ENCODE peak calls at places on chromosomes 1 and 21, in six cellular contexts. P, Y, F, Z, D and U are unnamed samples.

GRCh38 chr21:45923146-45923545 is 58.4 kb upstream of the COL6A1 start:
- DNase-seq in D (peak; percentile 16), F (peak; percentile 49), Y (peak; percentile 56), Z (no peak), P (peak; percentile 58), U (peak; percentile 75)

GRCh38 chr1:226943156-226943555 is 3.1 kb downstream of the COQ8A start:
- DNase-seq in P (no peak), D (no peak), Z (no peak), Y (no peak), F (no peak), U (peak; percentile 12)

GRCh38 chr1:203290261-203291089 is 14.8 kb upstream of the BTG2 start:
- DNase-seq in D (peak; percentile 53), F (peak; percentile 92), Z (no peak), Y (peak; percentile 91), P (no peak), U (peak; percentile 73)

GRCh38 chr1:149962039-149962647 is 25.5 kb upstream of the MTMR11 start:
- DNase-seq in F (peak; percentile 68), Y (peak; percentile 62), D (peak; percentile 67), Z (peak; percentile 34), P (peak; percentile 51), U (peak; percentile 82)

GRCh38 chr21:41472769-41473548 is 35.0 kb downstream of the TMPRSS2 start:
- DNase-seq in Z (no peak), P (no peak), F (no peak), D (no peak), Y (no peak), U (no peak)

GRCh38 chr1:197356723-197357533 is 88.9 kb downstream of the CRB1 start:
- DNase-seq in F (peak; percentile 21), Z (no peak), P (no peak), D (peak; percentile 32), Y (peak; percentile 63), U (peak; percentile 58)

GRCh38 chr1:54870869-54871268 is 16.1 kb downstream of the DHCR24 start:
- DNase-seq in F (no peak), Z (no peak), D (no peak), P (no peak), Y (no peak), U (no peak)

GRCh38 chr1:116682641-116683221 is 15.2 kb upstream of the IGSF3 start:
- DNase-seq in D (no peak), Z (no peak), Y (no peak), F (peak; percentile 61), P (no peak), U (no peak)

GRCh38 chr1:35369922-35370671 is 101.6 kb downstream of the ZMYM4 start:
- DNase-seq in Y (peak; percentile 73), P (no peak), F (peak; percentile 18), D (no peak), Z (no peak), U (peak; percentile 90)

GRCh38 chr1:210072129-210072528 is 134.1 kb downstream of the SYT14 start:
- DNase-seq in D (no peak), P (no peak), Z (no peak), Y (peak; percentile 49), F (no peak), U (no peak)

GRCh38 chr1:21696931-21697330 is 27.8 kb upstream of the RAP1GAP start:
- DNase-seq in P (no peak), Y (no peak), Z (no peak), D (no peak), F (no peak), U (peak; percentile 85)

GRCh38 chr1:202122639-202123335 is at the start of gene GPR37L1:
- DNase-seq in P (peak; percentile 64), F (peak; percentile 62), Z (no peak), D (peak; percentile 58), Y (peak; percentile 91), U (peak; percentile 50)

GRCh38 chr1:228867093-228867950 is 132.0 kb downstream of the RHOU start:
- DNase-seq in F (no peak), D (no peak), Y (peak; percentile 80), Z (no peak), P (no peak), U (peak; percentile 25)

GRCh38 chr1:194028002-194028401 is 841.6 kb upstream of the B3GALT2 start:
- DNase-seq in P (no peak), F (no peak), Y (no peak), D (no peak), Z (no peak), U (no peak)

GRCh38 chr1:16075337-16076002 is 2.0 kb upstream of the FAM131C start:
- DNase-seq in P (no peak), D (no peak), F (no peak), Y (no peak), Z (no peak), U (peak; percentile 85)

GRCh38 chr1:202158810-202159533 is 1.4 kb downstream of the PTPN7 start:
- DNase-seq in F (peak; percentile 80), D (no peak), Y (no peak), P (no peak), Z (no peak), U (no peak)

GRCh38 chr1:153361129-153362109 is 3.8 kb downstream of the S100A9 start:
- DNase-seq in Y (no peak), D (no peak), Z (no peak), P (no peak), F (no peak), U (no peak)

GRCh38 chr1:43711049-43711448 is 3.7 kb downstream of the ST3GAL3 start:
- DNase-seq in Z (no peak), P (no peak), F (no peak), Y (no peak), D (no peak), U (peak; percentile 96)

GRCh38 chr1:6317101-6317760 is 56.3 kb upstream of the GPR153 start:
- DNase-seq in F (peak; percentile 59), P (no peak), Y (no peak), D (no peak), Z (no peak), U (peak; percentile 38)
- TF ChIP-seq SMC3 in F (no peak), P (no peak), Y (no peak), D (no peak), Z (no peak), U (no peak)

GRCh38 chr1:53155945-53156344 is 13.5 kb upstream of the SLC1A7 start:
- DNase-seq in D (no peak), F (no peak), Z (no peak), P (no peak), Y (no peak), U (no peak)

GRCh38 chr1:53155534-53155933 is 13.1 kb upstream of the SLC1A7 start:
- DNase-seq in F (no peak), D (no peak), Z (no peak), Y (no peak), P (no peak), U (no peak)

GRCh38 chr1:53153752-53154151 is 11.3 kb upstream of the SLC1A7 start:
- DNase-seq in F (no peak), D (no peak), Y (no peak), P (no peak), Z (no peak), U (no peak)

GRCh38 chr1:53156783-53157182 is 14.3 kb upstream of the SLC1A7 start:
- DNase-seq in Z (no peak), D (no peak), F (no peak), P (no peak), Y (no peak), U (no peak)

GRCh38 chr1:53154859-53155438 is 12.5 kb upstream of the SLC1A7 start:
- DNase-seq in Y (no peak), F (no peak), Z (no peak), P (no peak), D (no peak), U (no peak)
- TF ChIP-seq SMC3 in Y (no peak), F (no peak), Z (no peak), P (no peak), D (no peak), U (no peak)

DNA sequence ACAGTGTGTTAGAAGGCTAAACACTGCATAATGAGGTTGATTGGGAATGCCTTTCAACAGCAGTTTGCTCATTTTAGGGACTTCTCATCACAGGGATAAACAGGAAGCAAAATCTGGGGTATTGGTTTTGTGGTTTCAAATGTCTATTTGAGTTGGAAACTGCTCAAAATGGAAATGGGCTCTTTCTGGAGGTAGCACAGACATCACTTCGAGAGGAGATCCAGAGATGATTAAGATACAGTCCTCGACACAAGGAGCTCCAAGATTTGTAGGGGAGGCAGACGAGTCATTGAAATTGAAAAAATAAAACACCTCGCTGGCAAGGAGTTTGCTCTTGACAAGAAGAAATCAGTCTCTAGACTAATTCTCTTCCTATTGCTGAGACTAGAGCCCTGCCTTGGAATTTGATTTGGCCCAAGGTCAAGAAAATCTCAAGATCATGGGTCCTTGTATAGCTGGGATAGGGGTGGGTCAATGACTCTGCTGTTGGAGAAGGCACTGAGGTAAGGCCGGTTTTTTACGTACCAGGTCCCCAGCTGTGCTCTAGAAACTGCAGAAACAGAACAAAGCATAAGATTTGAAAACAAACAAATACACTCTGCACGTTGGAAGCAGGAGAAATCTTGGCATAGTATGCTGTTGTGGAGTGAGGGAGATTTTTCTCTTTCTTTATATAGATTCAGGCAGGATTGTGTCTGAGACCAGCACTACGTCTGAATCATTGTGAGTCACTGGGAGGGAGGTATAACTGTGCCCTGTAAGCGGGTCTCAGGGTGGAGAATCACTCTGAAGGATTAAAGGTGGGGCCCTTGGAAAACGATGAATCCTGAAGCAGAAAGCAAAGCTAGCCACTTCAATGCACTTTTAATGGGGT is 17.7 kb upstream of the KLHDC8A start:
- DNase-seq in F (no peak), P (peak; percentile 79), Z (no peak), Y (no peak), D (no peak), U (peak; percentile 89)
- TF ChIP-seq SMC3 in F (no peak), P (no peak), Z (no peak), Y (no peak), D (no peak), U (no peak)

GRCh38 chr1:31182352-31182751 is 57.3 kb downstream of the NKAIN1 start:
- DNase-seq in Z (no peak), Y (peak; percentile 39), F (peak; percentile 92), P (peak; percentile 42), D (peak; percentile 33), U (peak; percentile 97)

GRCh38 chr1:31183126-31183525 is 56.6 kb downstream of the NKAIN1 start:
- DNase-seq in F (no peak), Y (no peak), P (no peak), Z (no peak), D (no peak), U (no peak)

GRCh38 chr1:31180338-31180737 is 59.3 kb downstream of the NKAIN1 start:
- DNase-seq in F (no peak), Y (no peak), D (no peak), Z (no peak), P (no peak), U (no peak)

GRCh38 chr1:31183927-31184554 is 55.6 kb downstream of the NKAIN1 start:
- DNase-seq in F (peak; percentile 71), Z (no peak), D (peak; percentile 46), Y (peak; percentile 79), P (peak; percentile 43), U (peak; percentile 33)

DNA sequence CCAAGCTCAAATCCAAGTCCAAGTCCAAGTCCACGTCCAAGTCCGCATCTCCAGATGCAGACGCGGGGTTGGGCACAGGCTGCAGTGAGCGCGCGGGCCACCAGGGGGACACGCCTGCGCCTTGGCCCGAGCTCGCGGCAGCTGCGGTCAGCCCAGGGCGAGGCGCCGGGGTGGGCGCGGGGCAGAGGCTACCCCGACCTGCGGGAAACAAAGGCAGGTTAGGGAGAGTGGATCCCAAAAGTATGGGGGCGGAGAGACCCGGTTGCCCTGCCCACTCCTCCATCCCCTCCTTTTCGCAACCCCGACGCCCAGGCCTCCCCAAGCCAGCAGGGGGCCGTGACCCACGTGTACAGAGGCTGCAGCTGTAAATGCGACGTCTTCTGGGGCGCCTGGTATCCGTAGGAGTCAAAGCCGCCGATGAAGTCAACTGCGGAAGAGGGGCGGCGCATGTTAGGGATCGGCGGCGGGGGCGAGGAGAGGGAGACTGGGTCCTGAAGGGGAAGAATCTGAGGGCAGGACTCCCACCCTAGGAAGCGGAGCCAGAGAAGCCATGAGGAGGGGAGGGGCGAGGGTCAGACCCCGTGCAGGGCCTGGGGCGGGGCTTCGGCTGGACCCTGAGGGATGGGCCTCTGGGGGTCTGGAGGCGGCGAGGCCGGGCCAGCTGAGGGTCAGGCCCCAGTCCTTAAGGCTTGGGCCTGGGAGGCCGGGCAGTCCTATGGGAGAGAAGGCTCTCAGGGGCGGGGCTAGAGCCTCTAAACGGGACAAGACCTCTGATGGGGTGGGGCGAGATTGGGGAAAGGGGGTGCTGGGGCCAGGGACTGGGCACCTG is 58.0 kb downstream of the NKAIN1 start:
- DNase-seq in Z (no peak), P (peak; percentile 46), F (peak; percentile 83), D (peak; percentile 23), Y (peak; percentile 88), U (no peak)
- TF ChIP-seq SMC3 in Z (peak; percentile 39), P (peak; percentile 57), F (peak; percentile 73), D (no peak), Y (peak; percentile 38), U (peak; percentile 24)